ENCODE peak calls at places on chromosomes 7 and 10, in five cellular contexts. L, Z, N, S and M are unnamed samples.

GRCh38 chr10:60086862-60087261 is 180.5 kb upstream of the CCDC6 start:
- DNase-seq in L (no peak), Z (no peak), N (peak; percentile 35), S (no peak), M (no peak)

GRCh38 chr7:51606601-51607154 is 290.1 kb upstream of the COBL start:
- DNase-seq in L (no peak), Z (no peak), N (no peak), S (no peak), M (no peak)

GRCh38 chr10:72243822-72244437 is 27.9 kb upstream of the ASCC1 start:
- DNase-seq in L (peak; percentile 28), Z (no peak), N (no peak), S (peak; percentile 89), M (no peak)

GRCh38 chr10:89118091-89118490 is 89.0 kb downstream of the CH25H start:
- DNase-seq in L (no peak), Z (no peak), N (no peak), S (no peak), M (no peak)

GRCh38 chr10:97132273-97132672 is 53.5 kb downstream of the SLIT1 start:
- DNase-seq in L (no peak), Z (no peak), N (no peak), S (no peak), M (no peak)

GRCh38 chr7:74033372-74034311 is 5.7 kb downstream of the ELN start:
- DNase-seq in L (peak; percentile 94), Z (no peak), N (no peak), S (no peak), M (no peak)

GRCh38 chr7:27242580-27243339 is at the start of gene EVX1:
- DNase-seq in L (no peak), Z (no peak), N (no peak), S (no peak), M (no peak)

GRCh38 chr7:1676550-1677071 is 6.5 kb downstream of the ELFN1 start:
- DNase-seq in L (no peak), Z (no peak), N (no peak), S (no peak), M (no peak)

GRCh38 chr10:124237282-124237975 is 144.0 kb upstream of the CHST15 start:
- DNase-seq in L (no peak), Z (no peak), N (no peak), S (no peak), M (no peak)

GRCh38 chr7:99008181-99008631 is 129.9 kb downstream of the TRRAP start:
- DNase-seq in L (no peak), Z (no peak), N (no peak), S (no peak), M (no peak)

GRCh38 chr7:103781409-103781808 is 208.0 kb downstream of the RELN start:
- DNase-seq in L (no peak), Z (no peak), N (no peak), S (no peak), M (no peak)

GRCh38 chr10:73161662-73162061 is 6.1 kb downstream of the ECD start:
- DNase-seq in L (no peak), Z (no peak), N (no peak), S (no peak), M (no peak)

GRCh38 chr7:47143344-47143743 is 438.6 kb downstream of the TNS3 start:
- DNase-seq in L (no peak), Z (no peak), N (no peak), S (no peak), M (no peak)

GRCh38 chr7:40758590-40758989 is 623.8 kb downstream of the SUGCT start:
- DNase-seq in L (no peak), Z (no peak), N (no peak), S (no peak), M (peak; percentile 56)

GRCh38 chr10:109245821-109246220 is 677.5 kb downstream of the XPNPEP1 start:
- DNase-seq in L (no peak), Z (no peak), N (no peak), S (no peak), M (no peak)

GRCh38 chr7:157404845-157405481 is 68.2 kb downstream of the DNAJB6 start:
- DNase-seq in L (no peak), Z (no peak), N (no peak), S (peak; percentile 71), M (no peak)

GRCh38 chr7:76369011-76369410 is 10.2 kb upstream of the YWHAG start:
- DNase-seq in L (no peak), Z (no peak), N (no peak), S (no peak), M (no peak)

GRCh38 chr7:489876-490275 is 29.8 kb downstream of the PDGFA start:
- DNase-seq in L (no peak), Z (no peak), N (no peak), S (no peak), M (no peak)

GRCh38 chr10:11223507-11224157 is 206.0 kb downstream of the CELF2 start:
- DNase-seq in L (no peak), Z (no peak), N (no peak), S (no peak), M (no peak)

GRCh38 chr10:98344589-98345038 is 70.4 kb downstream of the PYROXD2 start:
- DNase-seq in L (peak; percentile 61), Z (no peak), N (no peak), S (no peak), M (no peak)

GRCh38 chr10:29688230-29688634 is 53.5 kb upstream of the SVIL start:
- DNase-seq in L (no peak), Z (peak; percentile 46), N (no peak), S (no peak), M (no peak)

GRCh38 chr7:81430761-81431160 is 339.1 kb downstream of the HGF start:
- DNase-seq in L (no peak), Z (no peak), N (no peak), S (no peak), M (no peak)

GRCh38 chr7:101542527-101543241 is 86.4 kb downstream of the MYL10 start:
- DNase-seq in L (peak; percentile 87), Z (peak; percentile 81), N (peak; percentile 33), S (peak; percentile 54), M (peak; percentile 77)
- H3K4me3 ChIP-seq in L (no peak overlapping the region), Z (no peak overlapping the region), N (no peak overlapping the region), S (no peak overlapping the region), M (no peak overlapping the region)

DNA sequence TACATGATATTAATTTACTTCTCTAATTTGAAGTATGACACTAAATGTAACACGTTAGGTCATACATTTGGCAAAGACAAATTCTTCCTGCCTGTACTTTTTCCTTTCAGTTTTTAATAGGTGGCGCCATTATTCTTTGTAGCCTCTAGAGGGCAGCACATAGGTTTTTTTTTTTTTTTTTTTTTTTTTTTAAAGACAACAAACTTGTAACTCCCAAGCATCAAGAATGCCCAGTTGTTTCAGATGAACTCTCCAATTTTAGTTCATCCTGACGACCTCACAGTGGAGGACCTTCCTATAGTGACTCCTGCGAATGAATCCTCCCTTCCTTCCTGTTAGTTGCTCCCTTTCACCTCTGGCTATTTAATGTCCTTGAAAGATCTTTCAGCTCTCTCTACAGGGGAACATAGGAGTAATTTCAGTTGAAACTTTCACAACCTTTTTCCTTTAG is 139.3 kb upstream of the HDAC9 start:
- DNase-seq in L (no peak), Z (peak; percentile 5), N (peak; percentile 26), S (peak; percentile 5), M (no peak)
- H3K4me3 ChIP-seq in L (no peak overlapping the region), Z (no peak overlapping the region), N (no peak overlapping the region), S (no peak overlapping the region), M (no peak overlapping the region)

GRCh38 chr10:49613882-49614241 is at the start of gene CHAT:
- DNase-seq in L (no peak), Z (no peak), N (no peak), S (no peak), M (no peak)
- H3K4me3 ChIP-seq in L (no peak within 1 kb of the TSS), Z (no peak within 1 kb of the TSS), N (no peak within 1 kb of the TSS), S (no peak within 1 kb of the TSS), M (no peak within 1 kb of the TSS)

GRCh38 chr10:86671985-86672710 is 3.8 kb downstream of the LDB3 start:
- DNase-seq in L (peak; percentile 27), Z (no peak), N (no peak), S (no peak), M (no peak)
- H3K4me3 ChIP-seq in L (no peak overlapping the region), Z (no peak overlapping the region), N (no peak overlapping the region), S (no peak overlapping the region), M (no peak overlapping the region)

GRCh38 chr10:3784510-3785250 is at the start of gene KLF6:
- DNase-seq in L (peak; percentile 66), Z (no peak), N (no peak), S (no peak), M (no peak)

GRCh38 chr10:3782099-3782455 is 2.9 kb downstream of the KLF6 start:
- DNase-seq in L (peak; percentile 45), Z (no peak), N (no peak), S (no peak), M (no peak)

GRCh38 chr10:3783721-3784432 is 1.1 kb downstream of the KLF6 start:
- DNase-seq in L (peak; percentile 75), Z (peak; percentile 75), N (no peak), S (no peak), M (peak; percentile 13)

GRCh38 chr10:3782456-3783312 is 2.3 kb downstream of the KLF6 start:
- DNase-seq in L (peak; percentile 72), Z (no peak), N (peak; percentile 61), S (no peak), M (no peak)

GRCh38 chr10:3783313-3783689 is 1.7 kb downstream of the KLF6 start:
- DNase-seq in L (peak; percentile 73), Z (no peak), N (peak; percentile 72), S (no peak), M (peak; percentile 33)
- H3K4me3 ChIP-seq in L (peak overlapping the region; percentile 88), Z (peak overlapping the region; percentile 93), N (peak overlapping the region; percentile 95), S (peak overlapping the region; percentile 77), M (peak overlapping the region; percentile 92)

DNA sequence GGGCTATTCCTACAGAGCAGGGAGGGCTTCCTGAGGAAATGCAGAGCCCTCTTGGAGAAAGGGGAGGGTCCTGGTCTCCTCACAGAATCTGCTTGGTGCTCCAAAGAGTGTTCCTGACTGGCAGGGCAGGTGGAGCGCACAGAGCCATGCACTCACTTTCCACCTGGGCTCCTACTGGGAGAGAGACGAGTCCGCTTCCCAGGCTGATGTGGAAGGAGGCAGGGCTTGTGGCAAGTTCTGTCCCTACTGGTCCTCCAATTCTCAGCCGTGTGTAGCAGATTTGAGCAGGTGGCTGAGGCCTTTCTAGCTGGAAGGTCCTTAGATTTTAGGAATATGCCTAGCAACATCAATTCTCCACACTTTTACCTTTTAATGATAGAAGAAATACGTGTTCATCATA is 111.5 kb upstream of the MKI67 start:
- DNase-seq in L (no peak), Z (no peak), N (no peak), S (no peak), M (no peak)
- H3K4me3 ChIP-seq in L (no peak overlapping the region), Z (no peak overlapping the region), N (no peak overlapping the region), S (no peak overlapping the region), M (no peak overlapping the region)

DNA sequence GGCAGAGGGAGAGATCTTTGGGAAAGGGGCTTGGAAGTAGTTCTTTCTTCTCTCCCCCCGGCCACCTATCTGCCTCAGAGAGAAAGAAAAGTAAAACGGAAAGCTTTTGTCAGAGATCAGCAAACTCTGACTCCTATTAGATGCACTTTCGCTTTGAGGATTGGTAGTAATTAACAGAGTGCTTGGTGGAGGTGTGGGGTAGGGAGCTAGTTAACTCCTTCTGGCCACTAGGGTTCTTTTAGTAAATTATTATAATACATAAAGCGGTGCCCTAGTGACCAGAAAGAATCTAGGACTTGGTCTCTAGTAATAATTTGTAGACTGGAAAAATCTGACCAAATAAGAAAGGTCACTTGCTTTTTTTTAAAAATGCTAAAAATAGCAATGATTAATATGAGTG is 54.6 kb downstream of the CPVL start:
- DNase-seq in L (no peak), Z (no peak), N (peak; percentile 45), S (peak; percentile 10), M (no peak)
- H3K4me3 ChIP-seq in L (no peak overlapping the region), Z (no peak overlapping the region), N (peak overlapping the region; percentile 50), S (no peak overlapping the region), M (no peak overlapping the region)